ENCODE peak calls at places on chromosomes 2 and 18, in five cellular contexts. R is tibial nerve, D is adrenal gland, Y is astrocyte, G is left ventricle myocardium inferior. T is an unnamed sample.

GRCh38 chr2:238409341-238410200 is 17.2 kb upstream of the ASB1 start:
- DNase-seq in R (no peak), D (no peak), Y (no peak), G (no peak), T (no peak)

GRCh38 chr2:190409616-190410015 is 1.5 kb downstream of the MFSD6 start:
- DNase-seq in R (no peak), D (no peak), Y (no peak), G (no peak), T (no peak)

GRCh38 chr2:107648781-107649413 is 177.8 kb upstream of the RGPD4 start:
- DNase-seq in R (no peak), D (no peak), Y (no peak), G (no peak), T (no peak)

GRCh38 chr2:215958231-215958630 is 55.1 kb downstream of the MREG start:
- DNase-seq in R (no peak), D (no peak), Y (no peak), G (no peak), T (no peak)

GRCh38 chr2:226136739-226137138 is 662.9 kb downstream of the IRS1 start:
- DNase-seq in R (no peak), D (peak; percentile 20), Y (no peak), G (no peak), T (no peak)

GRCh38 chr2:152240559-152241231 is 65.1 kb upstream of the STAM2 start:
- DNase-seq in R (no peak), D (no peak), Y (peak; percentile 31), G (no peak), T (no peak)

GRCh38 chr18:71443726-71444480 is 1100.2 kb downstream of the CBLN2 start:
- DNase-seq in R (no peak), D (no peak), Y (peak; percentile 93), G (no peak), T (no peak)

GRCh38 chr2:150485114-150485870 is 2.2 kb downstream of the RND3 start:
- DNase-seq in R (peak; percentile 45), D (peak; percentile 85), Y (peak; percentile 61), G (peak; percentile 77), T (no peak)

GRCh38 chr2:195413944-195414343 is 243.1 kb upstream of the SLC39A10 start:
- DNase-seq in R (no peak), D (no peak), Y (no peak), G (no peak), T (no peak)

GRCh38 chr2:228593992-228594391 is 412.5 kb upstream of the SPHKAP start:
- DNase-seq in R (no peak), D (no peak), Y (no peak), G (no peak), T (no peak)

GRCh38 chr2:207126724-207127314 is 38.9 kb downstream of the KLF7 start:
- DNase-seq in R (no peak), D (no peak), Y (no peak), G (no peak), T (no peak)

GRCh38 chr2:151637284-151637781 is 96.9 kb downstream of the NEB start:
- DNase-seq in R (no peak), D (no peak), Y (no peak), G (no peak), T (peak; percentile 80)

GRCh38 chr2:24613154-24613814 is 122.2 kb downstream of the NCOA1 start:
- DNase-seq in R (no peak), D (peak; percentile 27), Y (peak; percentile 5), G (no peak), T (no peak)

GRCh38 chr2:65129613-65130439 is at the start of gene RAB1A:
- DNase-seq in R (peak; percentile 98), D (peak; percentile 100), Y (peak; percentile 99), G (peak; percentile 100), T (peak; percentile 99)

GRCh38 chr2:28343971-28344715 is 48.5 kb upstream of the FOSL2 start:
- DNase-seq in R (no peak), D (no peak), Y (no peak), G (peak; percentile 6), T (no peak)

GRCh38 chr18:10408131-10408530 is 46.3 kb upstream of the APCDD1 start:
- DNase-seq in R (no peak), D (no peak), Y (no peak), G (no peak), T (no peak)

GRCh38 chr2:120972286-120972685 is 236.6 kb downstream of the GLI2 start:
- DNase-seq in R (no peak), D (no peak), Y (no peak), G (no peak), T (no peak)

GRCh38 chr2:168758970-168759820 is 43.2 kb upstream of the NOSTRIN start:
- DNase-seq in R (no peak), D (peak; percentile 40), Y (peak; percentile 42), G (no peak), T (no peak)

GRCh38 chr2:26970928-26971627 is 641 bp downstream of the MAPRE3 start:
- DNase-seq in R (no peak), D (no peak), Y (peak; percentile 15), G (no peak), T (no peak)

GRCh38 chr2:229920011-229920781 is 1.6 kb downstream of the TRIP12 start:
- DNase-seq in R (no peak), D (no peak), Y (no peak), G (no peak), T (peak; percentile 62)

GRCh38 chr2:3348771-3349170 is 28.8 kb downstream of the EIPR1 start:
- DNase-seq in R (no peak), D (no peak), Y (no peak), G (no peak), T (no peak)

GRCh38 chr2:45935791-45936622 is 284.5 kb downstream of the PRKCE start:
- DNase-seq in R (peak; percentile 93), D (peak; percentile 99), Y (peak; percentile 98), G (peak; percentile 91), T (no peak)

GRCh38 chr2:229832499-229832898 is 89.3 kb downstream of the TRIP12 start:
- DNase-seq in R (no peak), D (no peak), Y (no peak), G (no peak), T (no peak)

GRCh38 chr18:6994719-6995430 is 122.7 kb downstream of the LAMA1 start:
- DNase-seq in R (no peak), D (no peak), Y (peak; percentile 4), G (no peak), T (no peak)

GRCh38 chr2:168663993-168664392 is 138.4 kb upstream of the NOSTRIN start:
- DNase-seq in R (no peak), D (no peak), Y (peak; percentile 63), G (no peak), T (no peak)

GRCh38 chr2:37718515-37719161 is 47.2 kb upstream of the CDC42EP3 start:
- DNase-seq in R (no peak), D (no peak), Y (no peak), G (no peak), T (no peak)

GRCh38 chr2:226086190-226086589 is 686.7 kb downstream of the NYAP2 start:
- DNase-seq in R (no peak), D (no peak), Y (no peak), G (no peak), T (no peak)

GRCh38 chr2:222433381-222434173 is 9.2 kb downstream of the SGPP2 start:
- DNase-seq in R (no peak), D (no peak), Y (no peak), G (no peak), T (no peak)

GRCh38 chr18:501406-501714 is 859 bp upstream of the COLEC12 start:
- DNase-seq in R (no peak), D (no peak), Y (no peak), G (no peak), T (no peak)

GRCh38 chr2:174603280-174603679 is 5.7 kb upstream of the WIPF1 start:
- DNase-seq in R (peak; percentile 28), D (peak; percentile 70), Y (peak; percentile 70), G (no peak), T (no peak)

GRCh38 chr2:224031358-224031970 is 7.6 kb downstream of the SERPINE2 start:
- DNase-seq in R (no peak), D (no peak), Y (no peak), G (no peak), T (no peak)

GRCh38 chr2:183283176-183283575 is 158.9 kb downstream of the NUP35 start:
- DNase-seq in R (no peak), D (no peak), Y (no peak), G (no peak), T (no peak)

GRCh38 chr2:38465789-38466127 is 88.7 kb upstream of the ATL2 start:
- DNase-seq in R (no peak), D (peak; percentile 56), Y (no peak), G (no peak), T (no peak)

GRCh38 chr2:209933499-209934458 is 68.7 kb upstream of the RPE start:
- DNase-seq in R (no peak), D (peak; percentile 53), Y (peak; percentile 89), G (no peak), T (no peak)

GRCh38 chr18:48093104-48093503 is 162.6 kb upstream of the SMAD2 start:
- DNase-seq in R (no peak), D (no peak), Y (no peak), G (no peak), T (no peak)

GRCh38 chr18:48090702-48091101 is 160.2 kb upstream of the SMAD2 start:
- DNase-seq in R (no peak), D (no peak), Y (no peak), G (no peak), T (no peak)

GRCh38 chr18:48085781-48086487 is 155.5 kb upstream of the SMAD2 start:
- DNase-seq in R (no peak), D (no peak), Y (no peak), G (no peak), T (no peak)

GRCh38 chr18:48091869-48092497 is 161.5 kb upstream of the SMAD2 start:
- DNase-seq in R (no peak), D (no peak), Y (no peak), G (no peak), T (no peak)

GRCh38 chr18:48090021-48090420 is 159.6 kb upstream of the SMAD2 start:
- DNase-seq in R (no peak), D (no peak), Y (no peak), G (no peak), T (no peak)
- TF ChIP-seq CTCF in R (no peak), D (no peak), Y (no peak), G (no peak), T (no peak)

DNA sequence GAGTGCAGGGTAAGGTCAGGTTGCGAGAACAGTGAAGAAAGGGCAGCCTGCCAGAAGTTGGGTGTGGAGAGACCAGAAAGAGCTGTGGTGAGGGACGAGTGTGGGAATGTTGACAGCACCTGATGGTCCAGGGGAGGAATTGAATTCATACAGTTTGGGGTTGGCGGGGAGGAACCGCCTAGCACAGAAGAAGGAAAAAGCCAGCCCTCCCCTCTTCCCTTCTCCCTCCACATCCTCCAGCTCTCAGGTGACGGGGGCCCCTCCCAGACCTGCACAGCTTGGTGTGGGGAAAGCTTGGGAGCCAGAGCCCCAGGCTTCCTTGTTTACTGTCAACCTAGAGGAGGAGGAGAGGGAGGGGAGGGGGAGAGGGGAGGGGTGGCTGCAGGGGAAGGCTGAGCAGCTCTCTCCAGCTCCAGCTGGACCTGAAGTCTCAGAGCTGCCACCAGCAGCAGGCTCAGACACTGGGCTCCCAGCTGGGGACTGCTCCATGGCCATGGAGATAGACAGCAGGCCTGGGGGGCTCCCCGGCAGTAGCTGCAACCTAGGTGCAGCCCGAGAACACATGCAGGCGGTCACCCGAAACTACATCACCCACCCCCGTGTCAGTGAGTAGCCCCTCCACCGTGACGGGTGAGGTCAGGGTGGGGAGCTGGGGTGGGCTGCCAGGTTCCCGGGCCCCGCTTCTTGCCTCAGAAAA is at the start of gene ATP6V1B1:
- DNase-seq in R (no peak), D (no peak), Y (no peak), G (no peak), T (no peak)
- H3K36me3 ChIP-seq in R (no peaks in the 10 kb centered on the region), D (no peaks in the 10 kb centered on the region), Y (no peaks in the 10 kb centered on the region), G (no peaks in the 10 kb centered on the region), T (no peaks in the 10 kb centered on the region)

GRCh38 chr18:80179857-80180558 is 67.3 kb downstream of the PARD6G start:
- DNase-seq in R (no peak), D (no peak), Y (no peak), G (no peak), T (no peak)
- TF ChIP-seq CTCF in R (no peak), D (no peak), Y (no peak), G (no peak), T (no peak)

GRCh38 chr2:85649201-85650190 is 18.5 kb downstream of the SFTPB start:
- DNase-seq in R (no peak), D (no peak), Y (peak; percentile 40), G (no peak), T (no peak)
- H3K36me3 ChIP-seq in R (peaks cover 4% of the 10 kb centered on the region), D (peaks cover 76% of the 10 kb centered on the region), Y (peaks cover 49% of the 10 kb centered on the region), G (peaks cover 95% of the 10 kb centered on the region), T (peaks cover 50% of the 10 kb centered on the region)